ENCODE peak calls at places on chromosomes 7 and 10, in nine cellular contexts. T is mammary epithelial cell, P is A549, U is H9, M is IMR-90, D is GM23248, R is OCI-LY7, K is osteoblast, Z is neural progenitor cell. F is an unnamed sample.

GRCh38 chr10:72044417-72045041 is 43.8 kb downstream of the SPOCK2 start:
- DNase-seq in Z (peak), R (no peak), T (peak), M (peak), U (no peak), K (peak), P (no peak), D (no peak), F (peak)

GRCh38 chr7:27091936-27092752 is 3.7 kb downstream of the HOXA1 start:
- DNase-seq in T (no peak), M (no peak), U (peak), P (no peak), K (no peak), Z (peak), R (no peak), D (no peak), F (no peak)

GRCh38 chr10:1594372-1595241 is 142.7 kb downstream of the ADARB2 start:
- DNase-seq in U (peak), K (no peak), Z (no peak), R (no peak), P (no peak), D (no peak), M (no peak), T (no peak), F (no peak)

GRCh38 chr7:72444023-72444776 is 32.1 kb upstream of the CALN1 start:
- DNase-seq in D (no peak), R (peak), K (no peak), T (no peak), U (no peak), Z (no peak), P (no peak), M (no peak), F (no peak)

GRCh38 chr7:105580022-105580740 is 1.1 kb downstream of the EFCAB10 start:
- DNase-seq in U (no peak), K (no peak), D (no peak), Z (no peak), P (no peak), R (no peak), M (no peak), T (no peak), F (peak)

GRCh38 chr7:74083928-74084721 is 521 bp downstream of the LIMK1 start:
- DNase-seq in K (peak), D (peak), U (peak), T (peak), Z (no peak), M (peak), R (peak), P (peak), F (no peak)

GRCh38 chr7:69067397-69067796 is 530.9 kb upstream of the AUTS2 start:
- DNase-seq in P (no peak), Z (peak), U (peak), R (peak), D (peak), K (no peak), T (no peak), M (no peak), F (peak)

GRCh38 chr7:45684910-45685618 is 110.9 kb downstream of the ADCY1 start:
- DNase-seq in D (no peak), K (no peak), R (no peak), Z (no peak), P (no peak), M (no peak), U (no peak), T (no peak), F (no peak)

GRCh38 chr7:98126311-98127142 is 19.9 kb downstream of the LMTK2 start:
- DNase-seq in T (no peak), M (peak), Z (no peak), R (no peak), P (no peak), D (peak), U (no peak), K (peak), F (no peak)

GRCh38 chr7:3309140-3309539 is 8.1 kb downstream of the SDK1 start:
- DNase-seq in P (no peak), M (peak), U (no peak), T (peak), D (no peak), Z (no peak), R (no peak), K (no peak), F (no peak)

GRCh38 chr7:93245525-93246432 is 13.6 kb downstream of the VPS50 start:
- DNase-seq in M (peak), D (peak), Z (peak), T (peak), K (no peak), P (no peak), U (no peak), R (peak), F (no peak)

GRCh38 chr7:116530107-116530820 is 5.4 kb downstream of the CAV1 start:
- DNase-seq in Z (no peak), T (no peak), P (no peak), D (no peak), K (no peak), M (no peak), R (no peak), U (no peak), F (no peak)

GRCh38 chr7:28646371-28647075 is 234.2 kb downstream of the CREB5 start:
- DNase-seq in T (no peak), P (no peak), M (no peak), Z (no peak), R (no peak), D (no peak), U (no peak), K (peak), F (peak)

GRCh38 chr10:124646483-124647352 is 97.5 kb downstream of the FAM53B start:
- DNase-seq in M (peak), K (peak), T (no peak), P (peak), D (peak), R (no peak), U (no peak), Z (no peak), F (peak)

GRCh38 chr10:35194906-35195305 is 68.3 kb downstream of the CREM start:
- DNase-seq in K (no peak), R (peak), P (peak), Z (no peak), D (peak), U (no peak), T (peak), M (peak), F (peak)

GRCh38 chr10:57823398-57823797 is 444.3 kb downstream of the IPMK start:
- DNase-seq in K (no peak), R (no peak), U (no peak), D (no peak), M (no peak), T (no peak), Z (no peak), P (no peak), F (no peak)

GRCh38 chr10:131795761-131796160 is 105.0 kb upstream of the PPP2R2D start:
- DNase-seq in K (no peak), R (no peak), D (no peak), M (no peak), U (no peak), T (no peak), P (no peak), Z (no peak), F (no peak)

GRCh38 chr7:148572067-148572522 is 18.5 kb upstream of the C7orf33 start:
- DNase-seq in T (no peak), D (no peak), Z (no peak), R (no peak), P (no peak), U (no peak), M (no peak), K (no peak), F (peak)

GRCh38 chr7:40676220-40676619 is 541.4 kb downstream of the SUGCT start:
- DNase-seq in T (no peak), D (peak), Z (no peak), P (no peak), U (no peak), R (no peak), K (no peak), M (no peak), F (no peak)

GRCh38 chr7:86785641-86786040 is 141.9 kb downstream of the GRM3 start:
- DNase-seq in U (no peak), D (no peak), P (no peak), T (no peak), M (no peak), K (no peak), R (no peak), Z (no peak), F (no peak)

DNA sequence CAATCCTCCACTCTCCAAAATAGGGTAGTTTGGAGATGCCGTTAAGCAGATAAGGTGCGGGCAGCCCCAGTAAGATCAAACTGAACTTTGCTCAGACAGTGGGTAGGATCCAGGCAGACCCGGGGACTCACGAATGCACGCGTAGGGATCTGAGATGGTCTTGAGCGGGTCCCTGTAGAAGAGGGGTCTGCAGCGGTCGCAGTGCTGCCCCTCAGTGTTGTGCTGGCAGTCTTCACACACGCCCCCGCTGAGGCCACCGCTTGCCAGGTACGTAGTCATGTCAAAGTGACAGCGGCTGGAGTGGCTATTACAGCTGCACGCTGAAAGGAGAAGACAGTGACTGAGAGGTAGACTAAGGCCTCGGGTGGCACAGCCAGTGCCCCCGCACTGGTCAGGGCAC is 27.2 kb downstream of the LAMB4 start:
- DNase-seq in T (no peak), D (no peak), K (no peak), P (no peak), Z (no peak), U (no peak), R (no peak), M (no peak), F (no peak)
- H3K4me2 ChIP-seq in T (no peak), D (no peak), K (no peak), P (no peak), Z (no peak), U (no peak), R (no peak), M (no peak), F (no peak)

DNA sequence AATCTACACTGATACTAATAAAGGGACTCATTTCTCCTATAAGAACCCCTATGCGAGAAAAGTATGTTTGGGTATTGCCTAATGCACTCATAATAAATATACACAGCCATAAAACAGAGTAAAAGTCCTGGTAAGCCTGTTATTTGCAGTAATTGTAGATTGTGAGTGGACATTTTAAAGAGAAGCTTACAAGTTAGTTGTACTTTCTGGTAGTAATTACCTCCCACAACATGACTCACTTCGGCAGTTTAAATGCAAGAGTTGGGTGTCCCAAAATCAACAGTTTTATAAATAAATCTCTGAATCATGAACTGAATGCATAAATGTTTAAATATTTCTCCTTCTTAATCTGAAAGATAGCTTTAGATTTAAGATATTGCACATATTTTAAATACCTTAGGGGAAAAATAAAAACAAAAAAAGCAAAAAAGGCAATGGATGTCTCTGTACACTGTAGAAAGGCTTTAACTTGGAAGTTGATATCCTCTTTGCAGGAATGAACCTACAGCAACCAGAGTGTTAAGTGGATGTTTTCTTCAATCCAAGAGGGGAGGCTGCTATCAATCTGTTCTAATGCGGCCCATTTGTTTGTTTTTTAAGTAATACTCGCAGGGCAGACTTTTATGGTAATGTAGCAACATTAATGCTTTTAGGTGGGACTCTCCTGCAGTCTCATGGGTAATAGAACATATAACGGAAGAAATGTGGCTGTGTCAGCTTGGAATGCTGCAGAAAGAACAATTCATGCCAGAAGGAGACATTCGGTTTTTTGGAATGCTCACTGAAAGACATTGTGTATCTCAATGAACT is 57.3 kb upstream of the ZEB1 start:
- DNase-seq in K (peak), M (peak), Z (no peak), D (peak), U (no peak), R (no peak), P (no peak), T (peak), F (no peak)
- H3K4me2 ChIP-seq in K (peak), M (peak), Z (no peak), D (peak), U (no peak), R (no peak), P (no peak), T (no peak), F (no peak)

GRCh38 chr10:15035385-15036301 is 8.1 kb upstream of the OLAH start:
- DNase-seq in D (no peak), R (no peak), P (no peak), T (no peak), U (peak), M (peak), Z (no peak), K (peak), F (peak)
- H3K4me2 ChIP-seq in D (no peak), R (no peak), P (no peak), T (no peak), U (peak), M (no peak), Z (no peak), K (peak), F (no peak)

DNA sequence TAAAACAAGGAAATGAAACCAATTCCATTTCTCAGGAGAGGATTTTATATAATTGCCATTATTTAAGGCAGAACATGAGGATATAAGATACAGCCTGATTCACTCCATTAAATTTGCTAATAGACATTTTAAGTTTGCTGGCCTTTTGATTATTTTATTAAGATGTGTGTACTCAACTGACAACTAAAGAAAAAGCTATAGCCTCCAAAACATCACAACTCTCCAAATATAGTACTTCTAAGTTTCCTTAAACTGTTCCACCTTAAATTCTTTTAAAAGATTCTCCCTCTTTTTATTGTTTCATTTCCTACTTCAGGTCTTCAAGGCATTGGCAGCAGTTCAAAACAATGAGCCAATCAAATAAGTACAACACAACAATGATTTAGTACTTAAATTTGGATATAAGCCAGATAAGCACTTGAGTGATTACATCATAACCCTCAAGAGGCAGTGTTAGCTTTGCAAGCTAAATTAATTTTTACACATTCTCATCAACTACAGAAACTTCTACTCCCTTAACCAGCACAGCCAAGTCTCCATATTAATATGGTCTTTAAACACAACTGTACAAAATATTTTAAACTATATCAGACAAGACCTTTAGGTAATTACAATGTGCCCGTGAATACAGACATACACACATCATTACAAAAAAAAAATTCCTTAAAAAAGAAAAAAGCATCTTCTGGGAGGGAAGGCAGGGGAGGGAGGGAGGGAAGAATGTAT is 121.8 kb downstream of the KMT2C start:
- DNase-seq in Z (no peak), M (peak), T (peak), K (peak), R (no peak), D (peak), U (no peak), P (peak), F (peak)
- H3K4me2 ChIP-seq in Z (no peak), M (no peak), T (peak), K (peak), R (no peak), D (peak), U (no peak), P (peak), F (no peak)

DNA sequence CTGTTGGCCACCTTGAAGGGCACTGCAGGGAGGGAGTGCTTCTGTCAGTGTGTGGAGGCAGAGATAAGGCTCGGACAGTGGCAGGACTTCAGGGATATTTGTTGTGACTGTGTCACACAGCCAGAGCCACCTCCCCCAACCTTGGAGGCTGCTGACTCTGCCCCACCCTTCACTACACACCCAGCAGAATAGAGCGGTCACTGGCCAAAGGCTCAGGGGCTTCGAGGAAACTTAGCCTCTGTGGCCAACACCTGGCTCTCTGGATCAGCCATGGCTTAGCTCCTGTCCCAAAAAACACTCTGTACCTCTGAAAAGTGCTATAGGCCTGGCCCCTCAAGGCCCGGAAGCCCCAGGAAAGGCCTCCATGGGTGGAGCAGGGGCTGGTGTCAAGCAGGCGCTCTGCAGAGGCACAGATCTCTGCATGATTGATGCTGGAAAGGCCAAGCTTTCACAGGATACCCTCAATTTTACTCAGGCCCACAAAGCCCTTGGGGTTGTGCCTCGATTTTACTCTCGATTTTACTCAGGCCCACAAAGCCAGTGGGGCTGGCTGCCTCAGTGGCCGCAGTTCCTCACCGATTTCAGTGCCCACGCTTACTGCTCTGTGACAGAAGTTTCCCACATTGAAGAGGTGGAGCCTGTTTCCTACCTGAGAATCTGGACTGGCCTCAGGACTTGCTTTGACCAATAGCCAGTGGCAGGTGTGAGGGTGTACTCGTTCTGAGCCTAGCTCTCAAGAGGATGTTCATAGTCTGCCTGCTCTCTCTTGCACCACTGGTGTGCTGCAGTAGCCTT is 113.2 kb upstream of the GPR26 start:
- DNase-seq in M (no peak), D (no peak), P (no peak), T (no peak), U (no peak), Z (no peak), R (no peak), K (no peak), F (no peak)
- H3K4me2 ChIP-seq in M (no peak), D (no peak), P (no peak), T (no peak), U (no peak), Z (no peak), R (no peak), K (no peak), F (no peak)